ENCODE peak calls at places on chromosomes 16 and 17, in six cellular contexts. C is CD4-positive, alpha-beta T cell; F is lower lobe of right lung; A is mammary epithelial cell; H is HFF-Myc; W is fibroblast of lung. O is an unnamed sample.
A peak's percentile ranks its signal among the peaks of the same experiment; 100 is the strongest.

GRCh38 chr16:66741131-66741900 is 10.1 kb downstream of the DYNC1LI2 start:
- DNase-seq in C (no peak), F (peak; percentile 84), A (peak; percentile 75), H (peak; percentile 69), W (peak; percentile 93), O (no peak)

GRCh38 chr17:75821552-75821951 is 22.7 kb downstream of the UNC13D start:
- DNase-seq in C (no peak), F (no peak), A (no peak), H (no peak), W (no peak), O (no peak)

GRCh38 chr16:8720080-8720966 is 45.9 kb downstream of the ABAT start:
- DNase-seq in C (no peak), F (no peak), A (no peak), H (no peak), W (peak; percentile 9), O (no peak)

GRCh38 chr17:41724476-41725030 is 9.9 kb downstream of the HAP1 start:
- DNase-seq in C (no peak), F (no peak), A (no peak), H (no peak), W (no peak), O (no peak)

GRCh38 chr17:80109066-80109618 is 7.8 kb downstream of the GAA start:
- DNase-seq in C (no peak), F (no peak), A (no peak), H (no peak), W (no peak), O (no peak)

GRCh38 chr17:65433157-65433556 is 128.3 kb downstream of the AXIN2 start:
- DNase-seq in C (no peak), F (no peak), A (no peak), H (no peak), W (no peak), O (no peak)

GRCh38 chr16:6913535-6913934 is 419.1 kb upstream of the RBFOX1 start:
- DNase-seq in C (no peak), F (no peak), A (no peak), H (no peak), W (no peak), O (no peak)

GRCh38 chr17:80894439-80894721 is 97.3 kb upstream of the CHMP6 start:
- DNase-seq in C (no peak), F (no peak), A (no peak), H (no peak), W (no peak), O (no peak)

GRCh38 chr17:2335726-2336214 is 487 bp downstream of the TSR1 start:
- DNase-seq in C (no peak), F (no peak), A (no peak), H (no peak), W (peak; percentile 36), O (no peak)

GRCh38 chr17:46770818-46771600 is 47.5 kb downstream of the WNT3 start:
- DNase-seq in C (no peak), F (peak; percentile 61), A (no peak), H (no peak), W (peak; percentile 48), O (peak; percentile 61)

GRCh38 chr16:29982560-29983419 is 9.1 kb downstream of the TAOK2 start:
- DNase-seq in C (no peak), F (peak; percentile 29), A (no peak), H (no peak), W (no peak), O (no peak)

GRCh38 chr17:48589831-48590602 is at the start of gene HOXB3:
- DNase-seq in C (no peak), F (no peak), A (no peak), H (no peak), W (no peak), O (no peak)

GRCh38 chr17:29867643-29868181 is 62.3 kb downstream of the SSH2 start:
- DNase-seq in C (no peak), F (no peak), A (no peak), H (no peak), W (no peak), O (no peak)

GRCh38 chr17:36947922-36948716 is 635 bp upstream of the AATF start:
- DNase-seq in C (no peak), F (no peak), A (no peak), H (no peak), W (no peak), O (no peak)

GRCh38 chr17:36949461-36949927 is 740 bp downstream of the AATF start:
- DNase-seq in C (no peak), F (no peak), A (no peak), H (no peak), W (peak; percentile 34), O (no peak)

GRCh38 chr17:36946726-36947091 is 2.0 kb upstream of the AATF start:
- DNase-seq in C (no peak), F (no peak), A (no peak), H (no peak), W (no peak), O (no peak)

GRCh38 chr17:36950027-36950426 is 1.3 kb downstream of the AATF start:
- DNase-seq in C (no peak), F (no peak), A (no peak), H (no peak), W (no peak), O (no peak)

DNA sequence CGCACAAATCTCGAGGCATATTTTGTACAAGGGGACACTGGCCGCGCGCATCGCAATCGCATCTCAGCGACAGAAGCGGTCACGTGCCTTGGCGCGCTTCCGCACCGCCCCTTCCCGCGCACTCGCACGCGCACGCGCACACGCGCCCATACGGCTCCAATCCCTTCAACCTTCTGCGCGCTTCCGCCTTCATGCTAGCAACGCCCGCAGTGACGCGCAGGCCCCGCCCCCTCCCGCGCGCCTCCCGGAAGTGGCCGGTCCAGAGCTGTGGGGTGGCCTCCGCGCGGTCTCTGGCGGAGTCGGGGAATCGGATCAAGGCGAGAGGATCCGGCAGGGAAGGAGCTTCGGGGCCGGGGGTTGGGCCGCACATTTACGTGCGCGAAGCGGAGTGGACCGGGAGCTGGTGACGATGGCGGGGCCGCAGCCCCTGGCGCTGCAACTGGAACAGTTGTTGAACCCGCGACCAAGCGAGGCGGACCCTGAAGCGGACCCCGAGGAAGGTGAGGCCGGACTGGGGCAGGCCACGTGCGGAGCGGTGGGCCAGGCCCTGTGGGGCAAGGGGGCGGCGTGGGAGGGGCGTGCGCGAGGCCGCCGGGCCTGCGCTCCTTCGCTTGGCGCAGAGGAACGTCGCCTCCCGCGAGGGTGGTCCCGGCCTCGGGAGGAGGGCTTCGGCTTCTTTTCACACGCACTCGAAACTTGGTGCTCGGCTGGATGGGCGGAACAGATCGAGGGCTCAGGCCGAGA is at the start of gene AATF:
- DNase-seq in C (peak; percentile 91), F (peak; percentile 97), A (peak; percentile 95), H (peak; percentile 84), W (peak; percentile 94), O (peak; percentile 94)
- TF ChIP-seq CTCF in C (no peak), F (no peak), A (no peak), H (no peak), W (no peak), O (no peak)

GRCh38 chr17:17784599-17785264 is 52.1 kb downstream of the SREBF1 start:
- DNase-seq in C (peak; percentile 44), F (no peak), A (no peak), H (no peak), W (no peak), O (no peak)
- TF ChIP-seq CTCF in C (no peak), F (no peak), A (no peak), H (peak; percentile 20), W (peak; percentile 24), O (no peak)

DNA sequence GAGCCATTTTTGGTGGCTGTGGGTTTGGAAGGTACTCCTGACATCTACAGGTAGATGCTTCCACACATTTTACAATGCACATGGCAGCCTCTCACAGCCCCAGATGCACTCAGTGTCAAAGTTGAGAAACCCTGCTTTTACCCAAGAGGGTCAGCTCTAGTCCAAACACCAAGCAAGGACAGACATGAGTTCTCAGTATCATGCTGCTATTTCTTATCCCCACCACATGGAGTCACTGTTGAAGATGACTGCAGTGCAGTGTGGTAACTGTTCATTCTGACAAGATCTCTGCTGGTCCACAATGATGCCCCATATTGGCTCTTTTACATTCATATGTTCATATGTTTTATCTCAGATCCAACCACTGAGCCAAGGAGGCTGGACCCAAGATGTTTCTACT is 50.5 kb upstream of the SALL1 start:
- DNase-seq in C (no peak), F (no peak), A (no peak), H (no peak), W (no peak), O (no peak)
- TF ChIP-seq CTCF in C (no peak), F (no peak), A (no peak), H (no peak), W (no peak), O (no peak)

DNA sequence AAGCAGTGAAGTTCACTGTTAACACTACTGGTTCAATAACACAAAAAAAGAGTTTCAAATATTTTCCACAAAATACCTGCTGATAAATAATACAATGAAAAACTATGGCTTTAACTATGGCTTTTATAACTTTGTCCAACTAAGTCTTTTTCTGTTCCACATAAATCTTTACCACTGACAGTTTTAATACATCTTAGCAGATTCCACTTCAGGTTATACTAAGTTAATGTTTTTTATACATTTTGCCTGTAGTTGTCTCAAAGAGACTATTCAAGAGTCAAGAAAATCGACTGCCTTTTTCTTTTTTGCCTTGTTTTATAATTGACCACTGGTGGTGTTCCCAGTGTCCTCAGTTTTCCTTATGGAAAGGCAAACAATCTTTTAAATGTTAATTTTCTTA is 379.7 kb upstream of the PMFBP1 start:
- DNase-seq in C (no peak), F (no peak), A (no peak), H (no peak), W (no peak), O (no peak)
- TF ChIP-seq CTCF in C (no peak), F (no peak), A (no peak), H (no peak), W (no peak), O (no peak)

GRCh38 chr16:12213180-12213579 is 236.6 kb downstream of the SNX29 start:
- DNase-seq in C (no peak), F (no peak), A (no peak), H (no peak), W (no peak), O (no peak)

GRCh38 chr16:12214509-12214908 is 238.0 kb downstream of the SNX29 start:
- DNase-seq in C (no peak), F (no peak), A (no peak), H (no peak), W (no peak), O (no peak)

GRCh38 chr16:12211870-12212690 is 235.5 kb downstream of the SNX29 start:
- DNase-seq in C (no peak), F (no peak), A (no peak), H (no peak), W (no peak), O (no peak)

GRCh38 chr16:12217341-12217740 is 240.8 kb downstream of the SNX29 start:
- DNase-seq in C (no peak), F (no peak), A (no peak), H (no peak), W (no peak), O (no peak)

DNA sequence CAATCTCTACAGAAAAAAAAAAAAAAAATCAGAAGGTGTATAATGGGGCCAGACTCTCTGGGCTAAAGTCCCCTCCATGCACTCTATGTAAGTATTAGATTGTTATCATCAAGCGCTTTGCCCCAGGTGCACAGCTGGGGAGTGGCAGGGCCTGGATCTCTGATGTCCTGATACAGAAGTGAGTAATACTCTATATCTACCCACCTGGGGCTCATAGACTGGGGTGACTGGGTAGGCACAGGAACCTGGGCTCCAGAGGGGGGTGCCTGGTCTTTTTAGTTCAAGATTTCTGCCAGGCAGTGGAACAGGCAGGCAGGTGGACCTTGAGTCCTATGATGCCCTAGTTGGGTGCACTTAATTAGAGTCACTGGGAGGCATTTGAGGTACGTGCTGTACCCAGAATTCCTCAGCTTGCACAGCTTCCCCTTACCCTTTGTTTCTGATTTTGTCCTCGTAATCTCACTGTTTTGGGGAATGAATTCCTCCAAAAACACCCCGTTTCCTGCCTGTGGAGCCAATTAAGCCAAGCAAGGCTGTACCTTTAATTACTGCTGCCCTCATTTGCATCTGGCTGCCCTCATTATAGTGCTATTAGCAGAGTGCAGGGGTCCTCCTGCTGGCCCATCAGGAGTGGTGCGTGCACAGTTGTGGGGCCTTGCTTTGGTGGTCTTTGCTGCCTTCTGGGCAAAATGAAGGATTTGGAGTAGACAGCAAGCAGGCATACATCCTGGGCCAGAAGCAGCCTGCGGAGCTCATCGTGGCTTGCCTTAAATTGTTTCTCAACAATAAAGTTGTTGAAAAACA is 239.0 kb downstream of the SNX29 start:
- DNase-seq in C (no peak), F (no peak), A (no peak), H (no peak), W (no peak), O (no peak)
- TF ChIP-seq CTCF in C (no peak), F (no peak), A (no peak), H (peak; percentile 46), W (peak; percentile 31), O (peak; percentile 35)

O was measured in D721Med.